ENCODE peak calls at places on chromosome 13, in seven cellular contexts. Y is head of caudate nucleus, T is HS-27A, U is fibroblast of mammary gland, N is ELR, W is Kasumi-1, C is iris pigment epithelial cell. R is an unnamed sample.

GRCh38 chr13:22967669-22968068 is 213.1 kb upstream of the SGCG start:
- DNase-seq in Y (no peak), C (no peak), U (no peak), W (no peak), N (no peak), T (no peak), R (no peak)

GRCh38 chr13:43159007-43159406 is 135.6 kb downstream of the DNAJC15 start:
- DNase-seq in U (peak; percentile 42), Y (peak; percentile 47), T (peak; percentile 9), W (no peak), N (peak; percentile 10), C (peak; percentile 67), R (peak; percentile 35)

GRCh38 chr13:40539954-40540706 is 126.3 kb downstream of the FOXO1 start:
- DNase-seq in U (peak; percentile 78), T (peak; percentile 77), C (peak; percentile 91), Y (no peak), N (peak; percentile 75), W (no peak), R (peak; percentile 64)

GRCh38 chr13:112725346-112726017 is 35.6 kb downstream of the ATP11A start:
- DNase-seq in U (no peak), Y (no peak), T (no peak), C (no peak), N (peak; percentile 27), W (no peak), R (no peak)

GRCh38 chr13:55571237-55571867 is 1569.4 kb upstream of the PRR20A start:
- DNase-seq in C (no peak), Y (no peak), U (no peak), T (no peak), W (no peak), N (no peak), R (no peak)

GRCh38 chr13:29507356-29507755 is 88.1 kb downstream of the SLC7A1 start:
- DNase-seq in N (no peak), T (no peak), W (no peak), Y (no peak), U (peak; percentile 26), C (no peak), R (no peak)

GRCh38 chr13:84366484-84366883 is 484.2 kb upstream of the SLITRK1 start:
- DNase-seq in U (peak; percentile 6), W (no peak), N (no peak), C (peak; percentile 38), Y (no peak), T (no peak), R (no peak)

GRCh38 chr13:29472317-29472961 is 123.0 kb downstream of the SLC7A1 start:
- DNase-seq in U (peak; percentile 71), N (peak; percentile 82), Y (no peak), C (peak; percentile 62), T (no peak), W (peak; percentile 26), R (peak; percentile 80)

GRCh38 chr13:97372929-97373328 is 61.0 kb upstream of the RAP2A start:
- DNase-seq in C (no peak), T (no peak), Y (no peak), W (no peak), N (no peak), U (no peak), R (no peak)

GRCh38 chr13:98265669-98266551 is 88.8 kb upstream of the RNF113B start:
- DNase-seq in U (peak; percentile 30), N (no peak), T (no peak), C (no peak), Y (peak; percentile 14), W (no peak), R (no peak)

GRCh38 chr13:49869514-49869913 is 66.6 kb downstream of the SPRYD7 start:
- DNase-seq in C (peak; percentile 47), W (peak; percentile 17), T (no peak), U (peak; percentile 47), Y (no peak), N (peak; percentile 36), R (peak; percentile 17)

GRCh38 chr13:97279913-97280312 is 57.8 kb downstream of the MBNL2 start:
- DNase-seq in N (peak; percentile 82), T (no peak), W (no peak), Y (no peak), U (peak; percentile 64), C (peak; percentile 75), R (no peak)

GRCh38 chr13:40758811-40759210 is 12.2 kb downstream of the MRPS31 start:
- DNase-seq in U (no peak), C (no peak), N (no peak), W (no peak), T (no peak), Y (no peak), R (no peak)

GRCh38 chr13:110942248-110942981 is 27.5 kb upstream of the ANKRD10 start:
- DNase-seq in W (no peak), T (no peak), Y (no peak), C (peak; percentile 32), U (peak; percentile 14), N (peak; percentile 59), R (no peak)

GRCh38 chr13:26694609-26695359 is 65.8 kb downstream of the GPR12 start:
- DNase-seq in N (no peak), W (no peak), U (no peak), C (no peak), Y (no peak), T (no peak), R (no peak)

GRCh38 chr13:28819046-28819747 is 942 bp upstream of the MTUS2 start:
- DNase-seq in N (peak; percentile 72), Y (peak; percentile 36), T (no peak), C (peak; percentile 30), W (no peak), U (peak; percentile 41), R (peak; percentile 37)

GRCh38 chr13:69324109-69324886 is 783.3 kb upstream of the ATXN8OS start:
- DNase-seq in C (peak; percentile 14), N (peak; percentile 45), Y (no peak), U (peak; percentile 1), W (peak; percentile 87), T (no peak), R (peak; percentile 72)

GRCh38 chr13:100881291-100881864 is 206.8 kb upstream of the TMTC4 start:
- DNase-seq in U (peak; percentile 89), Y (no peak), T (no peak), N (no peak), C (peak; percentile 32), W (no peak), R (no peak)

GRCh38 chr13:72960541-72960940 is 98.3 kb upstream of the KLF5 start:
- DNase-seq in N (no peak), W (no peak), U (no peak), Y (no peak), C (no peak), T (no peak), R (peak; percentile 67)

GRCh38 chr13:30058429-30058828 is 208.0 kb upstream of the UBL3 start:
- DNase-seq in W (no peak), U (no peak), N (no peak), Y (no peak), T (no peak), C (no peak), R (no peak)

GRCh38 chr13:93037780-93038179 is 188.8 kb upstream of the GPC6 start:
- DNase-seq in U (no peak), C (no peak), Y (no peak), T (no peak), W (no peak), N (no peak), R (no peak)

GRCh38 chr13:106471957-106472543 is 63.4 kb downstream of the EFNB2 start:
- DNase-seq in U (peak; percentile 89), T (peak; percentile 58), N (peak; percentile 95), C (peak; percentile 88), Y (peak; percentile 29), W (no peak), R (peak; percentile 13)

GRCh38 chr13:45751882-45752281 is 49.8 kb downstream of the CBY2 start:
- DNase-seq in W (no peak), C (no peak), T (no peak), N (no peak), Y (no peak), U (no peak), R (no peak)

GRCh38 chr13:99301056-99301838 is 6.0 kb downstream of the GPR183 start:
- DNase-seq in W (no peak), C (no peak), T (no peak), U (no peak), Y (no peak), N (no peak), R (no peak)

GRCh38 chr13:53075356-53076041 is 46.9 kb downstream of the OLFM4 start:
- DNase-seq in U (no peak), W (no peak), C (no peak), N (no peak), T (no peak), Y (no peak), R (no peak)

GRCh38 chr13:36815069-36815468 is 4.0 kb upstream of the RFXAP start:
- DNase-seq in W (peak; percentile 3), Y (no peak), N (peak; percentile 48), U (no peak), T (no peak), C (no peak), R (peak; percentile 45)

GRCh38 chr13:109196896-109197295 is 567.5 kb downstream of the MYO16 start:
- DNase-seq in U (no peak), Y (no peak), T (no peak), C (no peak), W (no peak), N (peak; percentile 26), R (no peak)

GRCh38 chr13:70814684-70815083 is 706.4 kb upstream of the KLHL1 start:
- DNase-seq in U (no peak), T (no peak), C (no peak), N (no peak), W (peak; percentile 74), Y (no peak), R (no peak)

GRCh38 chr13:21344662-21345176 is 114.4 kb downstream of the ZDHHC20 start:
- DNase-seq in N (no peak), Y (no peak), C (no peak), W (peak; percentile 32), U (no peak), T (no peak), R (no peak)

GRCh38 chr13:50909605-50910482 is at the start of gene RNASEH2B:
- DNase-seq in U (peak; percentile 51), N (peak; percentile 77), T (peak; percentile 31), W (peak; percentile 56), Y (peak; percentile 67), C (peak; percentile 59), R (peak; percentile 83)

GRCh38 chr13:32829676-32830091 is 186.5 kb upstream of the KL start:
- DNase-seq in W (no peak), N (peak; percentile 92), T (no peak), C (peak; percentile 54), Y (no peak), U (peak; percentile 47), R (no peak)

GRCh38 chr13:51804295-51805172 is 571 bp upstream of the DHRS12 start:
- DNase-seq in U (no peak), Y (peak; percentile 49), N (no peak), T (no peak), C (no peak), W (peak; percentile 45), R (no peak)

GRCh38 chr13:103099894-103100293 is 33.7 kb upstream of the SLC10A2 start:
- DNase-seq in Y (no peak), N (no peak), U (no peak), C (no peak), W (no peak), T (no peak), R (no peak)

GRCh38 chr13:93814658-93815057 is 588.1 kb downstream of the GPC6 start:
- DNase-seq in Y (no peak), N (no peak), W (no peak), U (no peak), T (no peak), C (no peak), R (no peak)

GRCh38 chr13:97976551-97977375 is 23.3 kb downstream of the IPO5 start:
- DNase-seq in C (peak; percentile 29), U (no peak), N (peak; percentile 50), W (peak; percentile 85), T (no peak), Y (no peak), R (peak; percentile 90)

GRCh38 chr13:19056355-19056880 is 125.2 kb downstream of the TUBA3C start:
- DNase-seq in N (no peak), C (no peak), W (no peak), Y (no peak), T (no peak), U (no peak), R (no peak)

GRCh38 chr13:89150362-89150761 is 1479.2 kb downstream of the SLITRK5 start:
- DNase-seq in C (peak; percentile 9), N (no peak), T (no peak), Y (no peak), U (no peak), W (no peak), R (no peak)

GRCh38 chr13:21583496-21583895 is 20.5 kb downstream of the MICU2 start:
- DNase-seq in W (peak; percentile 5), C (peak; percentile 67), T (peak; percentile 59), U (no peak), Y (no peak), N (peak; percentile 33), R (no peak)

R was measured in HAP-1.